ENCODE peak calls at places on chromosomes 16 and 17, in six cellular contexts. R is tibial nerve, Q is left lung, I is GM10248, S is endothelial cell, J is dorsolateral prefrontal cortex. T is an unnamed sample.

GRCh38 chr16:11748404-11749254 is 6.0 kb upstream of the TXNDC11 start:
- DNase-seq in J (no peak), S (no peak), I (no peak), Q (no peak), R (no peak), T (no peak)

GRCh38 chr17:71180801-71181385 is 939.9 kb upstream of the SOX9 start:
- DNase-seq in I (no peak), Q (no peak), J (no peak), R (no peak), S (no peak), T (no peak)

GRCh38 chr16:56643080-56643778 is 4.8 kb downstream of the MT1A start:
- DNase-seq in S (no peak), J (no peak), Q (peak; percentile 82), I (no peak), R (peak; percentile 41), T (peak; percentile 54)

GRCh38 chr17:1647802-1648581 is 1.7 kb downstream of the RILP start:
- DNase-seq in Q (peak; percentile 74), I (no peak), J (no peak), R (peak; percentile 36), S (peak; percentile 46), T (no peak)

GRCh38 chr17:76204277-76204676 is 36.0 kb downstream of the RNF157 start:
- DNase-seq in J (no peak), S (no peak), Q (no peak), I (no peak), R (no peak), T (no peak)

GRCh38 chr17:8223356-8224063 is 13.1 kb upstream of the AURKB start:
- DNase-seq in S (peak; percentile 58), Q (peak; percentile 70), J (peak; percentile 62), R (peak; percentile 59), I (peak; percentile 60), T (peak; percentile 66)

GRCh38 chr16:87789437-87790277 is 23.9 kb upstream of the KLHDC4 start:
- DNase-seq in S (no peak), J (no peak), I (no peak), Q (no peak), R (no peak), T (no peak)

GRCh38 chr16:31215287-31216115 is 1.4 kb downstream of the PYDC1 start:
- DNase-seq in S (peak; percentile 64), Q (peak; percentile 60), I (peak; percentile 59), R (no peak), J (no peak), T (peak; percentile 72)

GRCh38 chr17:47989700-47990099 is 18.8 kb downstream of the CDK5RAP3 start:
- DNase-seq in J (no peak), Q (no peak), R (no peak), I (no peak), S (no peak), T (no peak)

GRCh38 chr17:66829883-66830282 is 5.0 kb upstream of the CACNG5 start:
- DNase-seq in S (no peak), I (no peak), Q (no peak), R (no peak), J (no peak), T (no peak)

GRCh38 chr17:44202756-44203155 is 3.1 kb upstream of the ATXN7L3 start:
- DNase-seq in R (peak; percentile 34), J (no peak), Q (no peak), I (no peak), S (no peak), T (no peak)

GRCh38 chr16:12097523-12098428 is 121.2 kb downstream of the SNX29 start:
- DNase-seq in R (peak; percentile 36), J (peak; percentile 69), Q (no peak), I (no peak), S (no peak), T (no peak)

GRCh38 chr16:87487361-87487924 is 5.4 kb downstream of the ZCCHC14 start:
- DNase-seq in I (no peak), Q (peak; percentile 76), J (no peak), S (no peak), R (no peak), T (no peak)

GRCh38 chr17:69524854-69525253 is 110.4 kb downstream of the MAP2K6 start:
- DNase-seq in J (no peak), I (no peak), S (no peak), Q (no peak), R (no peak), T (no peak)

GRCh38 chr16:87464691-87465300 is 28.0 kb downstream of the ZCCHC14 start:
- DNase-seq in J (no peak), R (peak; percentile 81), I (peak; percentile 60), S (peak; percentile 45), Q (peak; percentile 90), T (peak; percentile 60)

GRCh38 chr16:69596801-69597200 is 31.0 kb downstream of the NFAT5 start:
- DNase-seq in R (no peak), J (no peak), I (no peak), S (no peak), Q (no peak), T (no peak)

GRCh38 chr17:5297245-5297644 is 15.2 kb downstream of the RABEP1 start:
- DNase-seq in Q (no peak), S (no peak), J (no peak), I (no peak), R (no peak), T (no peak)

GRCh38 chr17:11944587-11944986 is 52.7 kb downstream of the ZNF18 start:
- DNase-seq in R (no peak), I (no peak), Q (no peak), S (no peak), J (no peak), T (no peak)

GRCh38 chr16:53546988-53547391 is 44.0 kb upstream of the AKTIP start:
- DNase-seq in J (no peak), Q (no peak), I (no peak), S (peak; percentile 23), R (no peak), T (no peak)
- TF ChIP-seq CTCF in J (no peak), Q (no peak), I (peak; percentile 51), S (peak; percentile 24), R (no peak), T (peak; percentile 31)

DNA sequence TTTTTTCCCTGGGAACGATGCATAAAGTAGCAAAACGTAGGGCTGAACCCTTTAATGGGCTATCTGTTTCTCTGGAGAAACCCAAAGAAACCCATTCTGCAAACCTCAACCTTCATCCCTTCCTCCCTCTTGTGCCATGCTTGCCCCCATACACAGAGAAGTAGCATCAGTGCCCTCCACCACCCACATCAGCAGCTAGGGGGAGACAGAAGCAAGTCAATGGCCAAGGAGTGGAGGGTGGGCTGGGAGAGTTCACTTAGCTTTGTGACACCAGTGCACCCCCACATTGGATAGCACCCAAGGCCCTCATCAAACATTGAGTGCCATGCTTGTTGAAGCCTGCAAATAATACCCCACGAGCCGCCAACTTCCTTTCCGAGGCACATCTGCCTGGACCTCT is 282.4 kb downstream of the ABCC12 start:
- DNase-seq in J (no peak), R (no peak), I (no peak), S (no peak), Q (no peak), T (no peak)
- TF ChIP-seq CTCF in J (no peak), R (no peak), I (peak; percentile 34), S (no peak), Q (no peak), T (peak; percentile 38)

GRCh38 chr17:55144518-55144917 is 120.2 kb upstream of the HLF start:
- DNase-seq in R (no peak), J (no peak), I (no peak), S (no peak), Q (no peak), T (no peak)
- TF ChIP-seq CTCF in R (no peak), J (no peak), I (no peak), S (no peak), Q (no peak), T (no peak)

GRCh38 chr17:81298325-81298990 is 3.4 kb upstream of the SLC38A10 start:
- DNase-seq in I (no peak), S (no peak), J (no peak), Q (no peak), R (no peak), T (no peak)

GRCh38 chr17:81294512-81295030 is 536 bp downstream of the SLC38A10 start:
- DNase-seq in Q (peak; percentile 50), I (no peak), J (peak; percentile 41), S (peak; percentile 36), R (no peak), T (no peak)

GRCh38 chr17:81292450-81292849 is 2.7 kb downstream of the SLC38A10 start:
- DNase-seq in J (no peak), I (no peak), S (no peak), R (no peak), Q (no peak), T (no peak)

GRCh38 chr17:81295678-81296381 is 723 bp upstream of the SLC38A10 start:
- DNase-seq in J (no peak), I (peak; percentile 63), R (no peak), Q (peak; percentile 74), S (no peak), T (no peak)

DNA sequence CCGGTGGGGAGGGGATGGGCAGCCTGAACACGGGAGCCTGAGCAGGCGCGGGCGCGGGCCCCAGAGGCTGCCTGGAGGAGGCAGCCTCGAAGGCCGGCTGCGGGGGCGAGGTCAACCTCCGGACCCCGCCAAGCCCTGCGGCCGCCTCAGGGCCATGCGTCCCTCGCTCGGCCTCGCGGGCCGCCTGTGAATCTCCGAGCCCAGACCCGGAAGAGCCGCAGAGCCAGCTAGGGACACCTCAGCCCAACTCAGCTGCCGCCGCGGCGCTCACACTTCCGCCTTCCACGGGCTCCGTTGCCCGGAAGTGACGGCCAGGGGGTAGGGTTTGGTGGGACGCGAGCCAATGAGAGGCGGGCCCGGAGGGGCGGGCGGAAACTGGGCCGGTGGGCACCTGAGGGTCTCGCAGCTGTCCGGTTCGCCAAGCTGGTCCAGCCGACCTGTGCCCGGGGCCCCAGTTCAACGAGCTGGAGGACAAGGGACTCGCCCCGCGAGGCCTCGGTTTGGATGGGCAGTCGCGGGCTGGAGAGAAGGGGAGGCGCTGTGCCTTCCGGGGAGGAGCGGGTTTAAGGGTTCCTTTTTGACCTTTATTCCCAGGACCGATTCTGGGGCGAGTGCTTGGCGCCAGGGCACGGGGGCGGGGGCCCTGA is at the start of gene SLC38A10:
- DNase-seq in R (peak; percentile 89), S (peak; percentile 90), Q (peak; percentile 93), I (peak; percentile 98), J (peak; percentile 86), T (peak; percentile 99)
- TF ChIP-seq CTCF in R (peak; percentile 25), S (no peak), Q (no peak), I (no peak), J (peak; percentile 59), T (no peak)